ENCODE peak calls at places on chromosomes 7 and 10, in five cellular contexts. I is HuH-7.5; W is T follicular helper cell; Q is GM18507; N is stimulated activated CD8-positive, alpha-beta memory T cell treated with anti-CD3 and anti-CD28 coated beads, Interleukin-12 subunit alpha, Interleukin-12 subunit beta, amount 100 ng/mL, for 1 hour. V is an unnamed sample.

GRCh38 chr10:17123961-17124360 is 5.7 kb downstream of the CUBN start:
- DNase-seq in N (no peak), I (no peak), Q (no peak), W (no peak), V (no peak)

GRCh38 chr7:867406-868188 is 8.8 kb upstream of the GET4 start:
- DNase-seq in N (no peak), Q (no peak), W (no peak), I (no peak), V (no peak)

GRCh38 chr7:70183278-70183677 is 585.0 kb downstream of the AUTS2 start:
- DNase-seq in W (no peak), I (no peak), N (no peak), Q (no peak), V (no peak)

GRCh38 chr10:97974108-97974507 is 56.3 kb downstream of the CRTAC1 start:
- DNase-seq in Q (no peak), W (no peak), I (no peak), N (no peak), V (no peak)

GRCh38 chr7:32206987-32207386 is 136.8 kb upstream of the PDE1C start:
- DNase-seq in Q (no peak), W (no peak), N (no peak), I (peak; percentile 15), V (no peak)

GRCh38 chr10:124028700-124029487 is 64.5 kb downstream of the CHST15 start:
- DNase-seq in N (no peak), Q (no peak), W (no peak), I (no peak), V (no peak)

GRCh38 chr10:2541176-2541575 is 526.2 kb upstream of the PFKP start:
- DNase-seq in I (no peak), W (no peak), N (no peak), Q (no peak), V (no peak)

GRCh38 chr10:33939892-33940291 is 605.4 kb upstream of the NRP1 start:
- DNase-seq in N (no peak), Q (no peak), I (no peak), W (no peak), V (no peak)

GRCh38 chr7:30866939-30867338 is 44.7 kb upstream of the AQP1 start:
- DNase-seq in I (peak; percentile 48), W (no peak), Q (no peak), N (no peak), V (no peak)

GRCh38 chr7:92563345-92563744 is 26.8 kb downstream of the FAM133B start:
- DNase-seq in W (no peak), N (no peak), Q (no peak), I (no peak), V (no peak)

GRCh38 chr10:13555884-13556529 is 27.2 kb upstream of the BEND7 start:
- DNase-seq in W (no peak), N (no peak), I (no peak), Q (no peak), V (no peak)

GRCh38 chr7:81159402-81159801 is 240.6 kb upstream of the SEMA3C start:
- DNase-seq in Q (no peak), N (no peak), I (peak; percentile 26), W (no peak), V (no peak)

GRCh38 chr7:123199869-123200268 is at the start of gene SLC13A1:
- DNase-seq in W (no peak), I (no peak), Q (no peak), N (no peak), V (no peak)

GRCh38 chr7:22182139-22182538 is 174.8 kb downstream of the RAPGEF5 start:
- DNase-seq in I (no peak), N (no peak), W (no peak), Q (no peak), V (no peak)

GRCh38 chr10:101495324-101495925 is 92.6 kb downstream of the POLL start:
- DNase-seq in N (no peak), W (no peak), Q (no peak), I (no peak), V (no peak)

GRCh38 chr10:94092848-94093247 is 99.1 kb downstream of the PLCE1 start:
- DNase-seq in I (no peak), Q (no peak), W (no peak), N (no peak), V (no peak)

GRCh38 chr10:79159785-79160184 is 91.0 kb downstream of the ZMIZ1 start:
- DNase-seq in Q (no peak), W (no peak), I (no peak), N (no peak), V (no peak)

GRCh38 chr7:49187543-49188268 is 263.4 kb downstream of the CDC14C start:
- DNase-seq in N (no peak), I (no peak), Q (no peak), W (no peak), V (no peak)

GRCh38 chr10:71998840-71999194 is 34.6 kb downstream of the CHST3 start:
- DNase-seq in I (no peak), W (no peak), Q (no peak), N (no peak), V (no peak)

GRCh38 chr10:102517553-102517952 is 13.8 kb downstream of the SUFU start:
- DNase-seq in W (no peak), Q (no peak), N (no peak), I (no peak), V (no peak)

GRCh38 chr7:138089080-138089901 is 13.0 kb downstream of the AKR1D1 start:
- DNase-seq in Q (no peak), I (no peak), W (no peak), N (no peak), V (no peak)

GRCh38 chr7:10708447-10708846 is 265.2 kb upstream of the PHF14 start:
- DNase-seq in Q (no peak), I (no peak), W (no peak), N (no peak), V (no peak)

GRCh38 chr10:22022257-22023051 is 18.9 kb upstream of the DNAJC1 start:
- DNase-seq in W (peak; percentile 40), N (peak; percentile 7), I (no peak), Q (no peak), V (no peak)

GRCh38 chr7:66696774-66697191 is 43.8 kb upstream of the RABGEF1 start:
- DNase-seq in N (no peak), I (no peak), W (no peak), Q (no peak), V (no peak)

GRCh38 chr10:49144021-49144720 is 10.3 kb upstream of the FAM170B start:
- DNase-seq in W (no peak), I (no peak), Q (no peak), N (no peak), V (no peak)

GRCh38 chr7:45654341-45654740 is 80.2 kb downstream of the ADCY1 start:
- DNase-seq in N (no peak), W (no peak), Q (no peak), I (no peak), V (no peak)